ENCODE peak calls at places on chromosomes 16 and 17, in eight cellular contexts. One of them, this sample, is unnamed. For H3K27me3, the result is how much of the 10 kb centered on the place peaks cover.

GRCh38 chr16:83660282-83660681 is 147.5 kb upstream of the HSBP1 start:
- DNase-seq in GM23248: no peak
- DNase-seq in gastrocnemius medialis: no peak
- DNase-seq in CD8-positive, alpha-beta memory T cell: no peak
- DNase-seq in esophagus squamous epithelium: no peak
- DNase-seq in adrenal gland: no peak
- DNase-seq in heart right ventricle: no peak
- DNase-seq in MM.1S: no peak
- DNase-seq in this sample: no peak

GRCh38 chr16:11597268-11597690 is 10.6 kb upstream of the LITAF start:
- DNase-seq in GM23248: peak
- DNase-seq in gastrocnemius medialis: no peak
- DNase-seq in CD8-positive, alpha-beta memory T cell: peak
- DNase-seq in esophagus squamous epithelium: no peak
- DNase-seq in adrenal gland: peak
- DNase-seq in heart right ventricle: no peak
- DNase-seq in MM.1S: no peak
- DNase-seq in this sample: no peak

GRCh38 chr17:66767164-66767933 is 67.6 kb upstream of the CACNG5 start:
- DNase-seq in GM23248: no peak
- DNase-seq in gastrocnemius medialis: no peak
- DNase-seq in CD8-positive, alpha-beta memory T cell: no peak
- DNase-seq in esophagus squamous epithelium: no peak
- DNase-seq in adrenal gland: no peak
- DNase-seq in heart right ventricle: no peak
- DNase-seq in MM.1S: no peak
- DNase-seq in this sample: no peak

GRCh38 chr17:4559139-4559791 is 1.1 kb downstream of the GGT6 start:
- DNase-seq in GM23248: no peak
- DNase-seq in gastrocnemius medialis: no peak
- DNase-seq in CD8-positive, alpha-beta memory T cell: no peak
- DNase-seq in esophagus squamous epithelium: no peak
- DNase-seq in adrenal gland: no peak
- DNase-seq in heart right ventricle: no peak
- DNase-seq in MM.1S: no peak
- DNase-seq in this sample: no peak

GRCh38 chr17:47708312-47708863 is 14.4 kb downstream of the TBKBP1 start:
- DNase-seq in GM23248: no peak
- DNase-seq in gastrocnemius medialis: no peak
- DNase-seq in CD8-positive, alpha-beta memory T cell: no peak
- DNase-seq in esophagus squamous epithelium: no peak
- DNase-seq in adrenal gland: no peak
- DNase-seq in heart right ventricle: no peak
- DNase-seq in MM.1S: no peak
- DNase-seq in this sample: no peak

GRCh38 chr16:88924834-88925539 is 52.0 kb downstream of the CBFA2T3 start:
- DNase-seq in GM23248: peak
- DNase-seq in gastrocnemius medialis: no peak
- DNase-seq in CD8-positive, alpha-beta memory T cell: no peak
- DNase-seq in esophagus squamous epithelium: no peak
- DNase-seq in adrenal gland: peak
- DNase-seq in heart right ventricle: no peak
- DNase-seq in MM.1S: no peak
- DNase-seq in this sample: no peak

GRCh38 chr17:3959295-3959899 is 4.8 kb downstream of the ATP2A3 start:
- DNase-seq in GM23248: peak
- DNase-seq in gastrocnemius medialis: no peak
- DNase-seq in CD8-positive, alpha-beta memory T cell: no peak
- DNase-seq in esophagus squamous epithelium: no peak
- DNase-seq in adrenal gland: peak
- DNase-seq in heart right ventricle: no peak
- DNase-seq in MM.1S: no peak
- DNase-seq in this sample: no peak

GRCh38 chr17:62630365-62631085 is 3.1 kb downstream of the MRC2 start:
- DNase-seq in GM23248: peak
- DNase-seq in gastrocnemius medialis: no peak
- DNase-seq in CD8-positive, alpha-beta memory T cell: no peak
- DNase-seq in esophagus squamous epithelium: no peak
- DNase-seq in adrenal gland: no peak
- DNase-seq in heart right ventricle: no peak
- DNase-seq in MM.1S: no peak
- DNase-seq in this sample: no peak

GRCh38 chr16:68737730-68738590 is 868 bp downstream of the CDH1 start:
- DNase-seq in GM23248: no peak
- DNase-seq in gastrocnemius medialis: no peak
- DNase-seq in CD8-positive, alpha-beta memory T cell: no peak
- DNase-seq in esophagus squamous epithelium: no peak
- DNase-seq in adrenal gland: peak
- DNase-seq in heart right ventricle: peak
- DNase-seq in MM.1S: no peak
- DNase-seq in this sample: no peak

GRCh38 chr16:46884513-46885293 is 541 bp downstream of the GPT2 start:
- DNase-seq in GM23248: peak
- DNase-seq in gastrocnemius medialis: no peak
- DNase-seq in CD8-positive, alpha-beta memory T cell: no peak
- DNase-seq in esophagus squamous epithelium: no peak
- DNase-seq in adrenal gland: peak
- DNase-seq in heart right ventricle: no peak
- DNase-seq in MM.1S: peak
- DNase-seq in this sample: peak

GRCh38 chr17:80232438-80232837 is 12.2 kb downstream of the SLC26A11 start:
- DNase-seq in GM23248: no peak
- DNase-seq in gastrocnemius medialis: no peak
- DNase-seq in CD8-positive, alpha-beta memory T cell: no peak
- DNase-seq in esophagus squamous epithelium: no peak
- DNase-seq in adrenal gland: no peak
- DNase-seq in heart right ventricle: no peak
- DNase-seq in MM.1S: no peak
- DNase-seq in this sample: no peak

GRCh38 chr17:80227156-80227555 is 6.9 kb downstream of the SLC26A11 start:
- DNase-seq in GM23248: no peak
- DNase-seq in gastrocnemius medialis: no peak
- DNase-seq in CD8-positive, alpha-beta memory T cell: no peak
- DNase-seq in esophagus squamous epithelium: no peak
- DNase-seq in adrenal gland: no peak
- DNase-seq in heart right ventricle: no peak
- DNase-seq in MM.1S: no peak
- DNase-seq in this sample: no peak

GRCh38 chr17:80227666-80228065 is 7.4 kb downstream of the SLC26A11 start:
- DNase-seq in GM23248: no peak
- DNase-seq in gastrocnemius medialis: no peak
- DNase-seq in CD8-positive, alpha-beta memory T cell: no peak
- DNase-seq in esophagus squamous epithelium: no peak
- DNase-seq in adrenal gland: peak
- DNase-seq in heart right ventricle: no peak
- DNase-seq in MM.1S: no peak
- DNase-seq in this sample: no peak

GRCh38 chr17:80228477-80228876 is 8.2 kb downstream of the SLC26A11 start:
- DNase-seq in GM23248: no peak
- DNase-seq in gastrocnemius medialis: no peak
- DNase-seq in CD8-positive, alpha-beta memory T cell: no peak
- DNase-seq in esophagus squamous epithelium: no peak
- DNase-seq in adrenal gland: peak
- DNase-seq in heart right ventricle: no peak
- DNase-seq in MM.1S: no peak
- DNase-seq in this sample: no peak

GRCh38 chr17:80229011-80229410 is 8.8 kb downstream of the SLC26A11 start:
- DNase-seq in GM23248: no peak
- DNase-seq in gastrocnemius medialis: no peak
- DNase-seq in CD8-positive, alpha-beta memory T cell: no peak
- DNase-seq in esophagus squamous epithelium: no peak
- DNase-seq in adrenal gland: no peak
- DNase-seq in heart right ventricle: no peak
- DNase-seq in MM.1S: no peak
- DNase-seq in this sample: no peak
- H3K27me3 ChIP-seq in GM23248: under half
- H3K27me3 ChIP-seq in gastrocnemius medialis: under half
- H3K27me3 ChIP-seq in CD8-positive, alpha-beta memory T cell: under half
- H3K27me3 ChIP-seq in esophagus squamous epithelium: under half
- H3K27me3 ChIP-seq in adrenal gland: under half
- H3K27me3 ChIP-seq in heart right ventricle: under half
- H3K27me3 ChIP-seq in MM.1S: under half
- H3K27me3 ChIP-seq in this sample: under half

GRCh38 chr17:19315104-19315503 is 47.4 kb downstream of the B9D1 start:
- DNase-seq in GM23248: no peak
- DNase-seq in gastrocnemius medialis: no peak
- DNase-seq in CD8-positive, alpha-beta memory T cell: no peak
- DNase-seq in esophagus squamous epithelium: no peak
- DNase-seq in adrenal gland: no peak
- DNase-seq in heart right ventricle: no peak
- DNase-seq in MM.1S: no peak
- DNase-seq in this sample: no peak
- H3K27me3 ChIP-seq in GM23248: under half
- H3K27me3 ChIP-seq in gastrocnemius medialis: under half
- H3K27me3 ChIP-seq in CD8-positive, alpha-beta memory T cell: under half
- H3K27me3 ChIP-seq in esophagus squamous epithelium: under half
- H3K27me3 ChIP-seq in adrenal gland: under half
- H3K27me3 ChIP-seq in heart right ventricle: under half
- H3K27me3 ChIP-seq in MM.1S: under half
- H3K27me3 ChIP-seq in this sample: under half

GRCh38 chr17:19307521-19307920 is 55.0 kb downstream of the B9D1 start:
- DNase-seq in GM23248: no peak
- DNase-seq in gastrocnemius medialis: no peak
- DNase-seq in CD8-positive, alpha-beta memory T cell: no peak
- DNase-seq in esophagus squamous epithelium: no peak
- DNase-seq in adrenal gland: no peak
- DNase-seq in heart right ventricle: no peak
- DNase-seq in MM.1S: no peak
- DNase-seq in this sample: no peak

GRCh38 chr17:19309701-19310100 is 52.8 kb downstream of the B9D1 start:
- DNase-seq in GM23248: no peak
- DNase-seq in gastrocnemius medialis: no peak
- DNase-seq in CD8-positive, alpha-beta memory T cell: no peak
- DNase-seq in esophagus squamous epithelium: no peak
- DNase-seq in adrenal gland: no peak
- DNase-seq in heart right ventricle: no peak
- DNase-seq in MM.1S: no peak
- DNase-seq in this sample: no peak

GRCh38 chr17:19306160-19307111 is 56.1 kb downstream of the B9D1 start:
- DNase-seq in GM23248: no peak
- DNase-seq in gastrocnemius medialis: no peak
- DNase-seq in CD8-positive, alpha-beta memory T cell: peak
- DNase-seq in esophagus squamous epithelium: no peak
- DNase-seq in adrenal gland: no peak
- DNase-seq in heart right ventricle: no peak
- DNase-seq in MM.1S: peak
- DNase-seq in this sample: no peak

GRCh38 chr17:19310151-19310550 is 52.4 kb downstream of the B9D1 start:
- DNase-seq in GM23248: no peak
- DNase-seq in gastrocnemius medialis: no peak
- DNase-seq in CD8-positive, alpha-beta memory T cell: no peak
- DNase-seq in esophagus squamous epithelium: no peak
- DNase-seq in adrenal gland: no peak
- DNase-seq in heart right ventricle: no peak
- DNase-seq in MM.1S: no peak
- DNase-seq in this sample: no peak

GRCh38 chr17:19308398-19308797 is 54.1 kb downstream of the B9D1 start:
- DNase-seq in GM23248: no peak
- DNase-seq in gastrocnemius medialis: no peak
- DNase-seq in CD8-positive, alpha-beta memory T cell: no peak
- DNase-seq in esophagus squamous epithelium: no peak
- DNase-seq in adrenal gland: no peak
- DNase-seq in heart right ventricle: no peak
- DNase-seq in MM.1S: no peak
- DNase-seq in this sample: no peak
- H3K27me3 ChIP-seq in GM23248: under half
- H3K27me3 ChIP-seq in gastrocnemius medialis: under half
- H3K27me3 ChIP-seq in CD8-positive, alpha-beta memory T cell: under half
- H3K27me3 ChIP-seq in esophagus squamous epithelium: under half
- H3K27me3 ChIP-seq in adrenal gland: under half
- H3K27me3 ChIP-seq in heart right ventricle: under half
- H3K27me3 ChIP-seq in MM.1S: under half
- H3K27me3 ChIP-seq in this sample: under half

DNA sequence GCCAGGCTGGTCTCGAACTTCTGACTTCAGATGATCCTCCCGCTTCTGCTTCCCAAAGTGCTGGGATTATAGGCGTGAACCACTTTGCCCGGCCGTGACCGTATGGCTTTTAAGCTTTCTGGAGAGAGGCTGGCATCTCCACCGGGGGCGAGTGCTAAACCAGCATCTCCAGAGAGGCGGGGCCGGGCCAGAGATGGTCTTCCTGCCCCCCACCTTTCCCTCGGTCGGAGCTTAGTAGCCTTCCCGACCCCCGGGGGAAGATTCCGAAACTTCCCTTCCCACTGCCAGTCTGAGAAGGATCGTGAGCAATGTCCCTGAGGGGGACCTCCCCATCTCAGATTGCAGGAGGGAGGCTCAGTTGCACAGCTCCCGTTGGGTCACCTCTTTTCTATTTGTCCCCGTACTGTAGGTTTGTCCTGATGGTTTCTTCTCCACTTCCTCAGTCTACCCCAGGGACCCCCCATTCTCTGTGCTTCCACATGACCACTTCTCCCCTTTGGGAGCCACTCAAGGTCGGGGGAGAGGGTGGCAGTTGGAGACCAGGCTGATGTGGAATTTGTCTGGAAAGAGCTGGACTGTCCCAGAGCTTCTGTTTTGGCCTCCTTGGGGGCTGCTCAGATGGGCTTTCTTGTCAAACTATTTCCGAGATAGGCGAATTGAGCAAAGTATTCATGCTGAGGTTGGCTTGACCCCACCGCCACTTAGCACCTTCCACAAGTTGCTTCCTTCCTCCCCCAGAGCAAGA is 18.2 kb downstream of the IGF2BP1 start:
- DNase-seq in GM23248: no peak
- DNase-seq in gastrocnemius medialis: no peak
- DNase-seq in CD8-positive, alpha-beta memory T cell: no peak
- DNase-seq in esophagus squamous epithelium: no peak
- DNase-seq in adrenal gland: no peak
- DNase-seq in heart right ventricle: no peak
- DNase-seq in MM.1S: no peak
- DNase-seq in this sample: no peak
- H3K27me3 ChIP-seq in GM23248: under half
- H3K27me3 ChIP-seq in gastrocnemius medialis: half or more
- H3K27me3 ChIP-seq in CD8-positive, alpha-beta memory T cell: under half
- H3K27me3 ChIP-seq in esophagus squamous epithelium: half or more
- H3K27me3 ChIP-seq in adrenal gland: under half
- H3K27me3 ChIP-seq in heart right ventricle: half or more
- H3K27me3 ChIP-seq in MM.1S: half or more
- H3K27me3 ChIP-seq in this sample: under half